ENCODE peak calls at places on chromosomes 1 and 21, in eight cellular contexts. W is upper lobe of right lung; E is body of pancreas; L is HFF-Myc; D is AG09309; F is epithelial cell of esophagus; P is cardiac fibroblast; N is CD8-positive, alpha-beta T cell. R is an unnamed sample.
A peak's percentile ranks its signal among the peaks of the same experiment; 100 is the strongest.

GRCh38 chr1:184866991-184867788 is 107.1 kb downstream of the NIBAN1 start:
- DNase-seq in E (no peak), W (no peak), P (peak; percentile 96), F (peak; percentile 90), L (no peak), N (peak; percentile 72), D (peak; percentile 96), R (peak; percentile 98)

GRCh38 chr21:46098303-46099141 is 610 bp downstream of the COL6A2 start:
- DNase-seq in D (no peak), P (no peak), F (no peak), N (peak; percentile 57), L (no peak), W (peak; percentile 64), E (peak; percentile 13), R (no peak)

GRCh38 chr1:213622365-213623087 is 365.2 kb upstream of the PROX1 start:
- DNase-seq in D (no peak), P (no peak), L (no peak), W (no peak), F (no peak), N (no peak), E (no peak), R (no peak)

GRCh38 chr1:54987830-54988705 is 7.6 kb downstream of the TMEM61 start:
- DNase-seq in W (no peak), N (no peak), P (peak; percentile 55), L (no peak), F (no peak), E (no peak), D (no peak), R (no peak)

GRCh38 chr1:240362826-240363225 is 249.1 kb downstream of the GREM2 start:
- DNase-seq in W (no peak), E (no peak), D (no peak), F (no peak), N (no peak), P (no peak), L (no peak), R (no peak)

GRCh38 chr1:228339766-228340685 is 66.6 kb downstream of the TRIM11 start:
- DNase-seq in L (no peak), E (peak; percentile 5), D (no peak), F (no peak), N (no peak), P (no peak), W (peak; percentile 56), R (no peak)

GRCh38 chr1:69122373-69122772 is 445.3 kb upstream of the LRRC7 start:
- DNase-seq in L (no peak), P (peak; percentile 2), D (no peak), N (no peak), E (no peak), W (no peak), F (no peak), R (no peak)

GRCh38 chr1:169138866-169139670 is 32.6 kb downstream of the ATP1B1 start:
- DNase-seq in E (no peak), L (no peak), N (no peak), W (no peak), D (no peak), F (peak; percentile 41), P (no peak), R (no peak)

GRCh38 chr1:86938450-86938849 is 24.0 kb downstream of the HS2ST1 start:
- DNase-seq in W (no peak), F (peak; percentile 10), E (no peak), N (no peak), P (peak; percentile 11), L (no peak), D (no peak), R (no peak)

GRCh38 chr1:192808588-192809285 is at the start of gene RGS2:
- DNase-seq in N (peak; percentile 93), D (peak; percentile 63), F (peak; percentile 91), E (peak; percentile 93), L (peak; percentile 80), P (peak; percentile 92), W (peak; percentile 96), R (peak; percentile 76)
- TF ChIP-seq CTCF in N (no peak), D (no peak), F (no peak), E (no peak), L (no peak), P (no peak), W (peak; percentile 40), R (no peak)

DNA sequence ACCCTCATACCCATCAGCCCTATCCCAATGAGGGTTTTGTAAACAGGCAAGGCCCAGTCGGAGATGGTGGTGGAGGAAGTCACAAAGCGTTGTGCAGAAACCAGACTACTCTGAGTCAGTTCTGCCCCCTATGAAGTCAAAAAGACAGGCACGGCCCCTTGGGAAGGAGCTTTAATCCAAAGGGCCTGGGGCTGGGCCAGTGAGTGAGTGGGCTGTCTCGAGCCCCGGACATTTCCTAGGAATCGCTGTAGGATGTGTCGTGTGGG is 442 bp upstream of the AHCYL1 start:
- DNase-seq in F (no peak), L (no peak), E (no peak), P (peak; percentile 80), D (no peak), N (no peak), W (no peak), R (no peak)
- H3K4me3 ChIP-seq in F (no peak overlapping the region), L (no peak overlapping the region), E (no peak overlapping the region), P (no peak overlapping the region), D (peak overlapping the region; percentile 24), N (no peak overlapping the region), W (no peak overlapping the region), R (no peak overlapping the region)

GRCh38 chr21:44450402-44450801 is 4.9 kb upstream of the LRRC3 start:
- DNase-seq in E (peak; percentile 2), L (no peak), F (no peak), P (no peak), W (no peak), D (no peak), N (no peak), R (no peak)
- TF ChIP-seq CTCF in E (no peak), L (no peak), F (no peak), P (no peak), W (no peak), D (no peak), N (no peak), R (no peak)

GRCh38 chr1:25548601-25549000 is 5.2 kb downstream of the LDLRAP1 start:
- DNase-seq in E (no peak), F (no peak), N (no peak), D (no peak), W (no peak), P (no peak), L (no peak), R (no peak)
- H3K4me3 ChIP-seq in E (no peak overlapping the region), F (no peak overlapping the region), N (peak overlapping the region; percentile 36), D (no peak overlapping the region), W (no peak overlapping the region), P (no peak overlapping the region), L (no peak overlapping the region), R (no peak overlapping the region)

DNA sequence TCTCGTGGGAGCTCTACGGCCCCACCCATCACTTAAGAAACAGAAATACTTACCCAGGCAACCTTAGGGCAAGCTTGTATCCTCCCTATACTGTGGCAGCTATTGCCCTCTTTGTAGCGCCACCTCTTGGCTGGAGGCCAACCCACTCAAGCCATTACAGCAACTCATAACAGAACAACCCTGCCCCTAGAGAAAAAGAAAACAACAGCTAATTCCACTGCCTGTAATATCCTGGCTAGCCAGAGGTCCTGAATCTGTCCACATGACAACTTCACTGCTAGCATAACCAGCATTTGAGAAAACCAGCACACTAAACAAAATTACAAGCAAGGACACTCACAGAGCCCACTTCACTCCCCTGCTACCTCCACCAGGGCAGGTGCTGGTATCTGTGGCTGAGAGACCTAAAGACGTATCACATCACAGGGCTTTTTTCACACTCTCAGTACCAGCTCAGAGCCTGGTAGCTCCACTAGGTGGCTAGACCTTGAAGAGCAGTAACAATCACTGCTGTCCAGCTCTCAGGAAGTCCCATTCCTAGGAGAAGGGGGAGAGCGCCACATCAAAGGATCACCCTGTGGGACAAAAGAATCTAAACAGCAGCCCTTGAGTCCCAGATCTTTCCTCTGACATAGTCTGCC is 14.5 kb upstream of the MX1 start:
- DNase-seq in N (peak; percentile 48), L (no peak), F (peak; percentile 14), D (no peak), P (peak; percentile 7), E (peak; percentile 49), W (peak; percentile 88), R (no peak)
- TF ChIP-seq CTCF in N (no peak), L (no peak), F (peak; percentile 30), D (peak; percentile 24), P (no peak), E (peak; percentile 36), W (peak; percentile 31), R (peak; percentile 24)

GRCh38 chr1:99789715-99790114 is 23.3 kb upstream of the FRRS1 start:
- DNase-seq in L (no peak), E (no peak), W (no peak), P (no peak), D (no peak), N (no peak), F (no peak), R (no peak)
- H3K4me3 ChIP-seq in L (no peak overlapping the region), E (no peak overlapping the region), W (no peak overlapping the region), P (no peak overlapping the region), D (no peak overlapping the region), N (no peak overlapping the region), F (no peak overlapping the region), R (no peak overlapping the region)

GRCh38 chr1:198075296-198075695 is 81.5 kb upstream of the NEK7 start:
- DNase-seq in N (no peak), F (no peak), P (no peak), E (no peak), D (no peak), L (no peak), W (no peak), R (no peak)

GRCh38 chr1:198068280-198068679 is 88.5 kb upstream of the NEK7 start:
- DNase-seq in L (no peak), E (no peak), D (no peak), F (no peak), P (no peak), W (no peak), N (no peak), R (no peak)

GRCh38 chr1:198072177-198072576 is 84.6 kb upstream of the NEK7 start:
- DNase-seq in D (no peak), F (peak; percentile 13), E (no peak), W (no peak), P (peak; percentile 53), L (no peak), N (no peak), R (no peak)
- TF ChIP-seq CTCF in D (peak; percentile 48), F (peak; percentile 21), E (no peak), W (peak; percentile 19), P (peak; percentile 45), L (peak; percentile 5), N (no peak), R (peak; percentile 5)

GRCh38 chr21:16536661-16537359 is 807.0 kb downstream of the USP25 start:
- DNase-seq in F (peak; percentile 44), D (no peak), P (peak; percentile 68), W (no peak), L (no peak), E (no peak), N (no peak), R (peak; percentile 57)

GRCh38 chr21:16532841-16533240 is 803.1 kb downstream of the USP25 start:
- DNase-seq in N (no peak), P (peak; percentile 71), L (no peak), W (no peak), F (peak; percentile 46), E (no peak), D (no peak), R (no peak)

GRCh38 chr21:16533692-16534407 is 804.1 kb downstream of the USP25 start:
- DNase-seq in D (no peak), F (no peak), W (no peak), N (no peak), L (no peak), E (no peak), P (no peak), R (no peak)

GRCh38 chr21:16534408-16535099 is 804.8 kb downstream of the USP25 start:
- DNase-seq in N (no peak), W (no peak), D (peak; percentile 42), E (peak; percentile 66), F (peak; percentile 54), P (peak; percentile 85), L (peak; percentile 39), R (peak; percentile 77)

GRCh38 chr21:16535100-16535418 is 805.3 kb downstream of the USP25 start:
- DNase-seq in P (peak; percentile 93), F (peak; percentile 82), E (peak; percentile 76), W (peak; percentile 69), L (peak; percentile 55), N (no peak), D (peak; percentile 67), R (peak; percentile 82)
- H3K4me3 ChIP-seq in P (peak overlapping the region; percentile 6), F (peak overlapping the region; percentile 58), E (no peak overlapping the region), W (peak overlapping the region; percentile 45), L (peak overlapping the region; percentile 30), N (no peak overlapping the region), D (peak overlapping the region; percentile 16), R (peak overlapping the region; percentile 21)